ENCODE peak calls at places on chromosomes 3 and 15, in seven cellular contexts. Z, B, X, R, F, C and I are unnamed samples.
A peak's percentile ranks its signal among the peaks of the same experiment; 100 is the strongest.

GRCh38 chr3:151925876-151926275 is 52.4 kb downstream of the SUCNR1 start:
- DNase-seq in R (no peak), X (peak; percentile 83), F (no peak), B (peak; percentile 55), Z (no peak), C (no peak), I (peak; percentile 88)

GRCh38 chr15:90219421-90220141 is 14.2 kb downstream of the CIB1 start:
- DNase-seq in Z (peak; percentile 86), C (peak; percentile 72), B (no peak), X (no peak), R (peak; percentile 47), F (peak; percentile 36), I (no peak)

GRCh38 chr15:90000175-90000923 is 775 bp upstream of the ZNF710 start:
- DNase-seq in B (no peak), C (no peak), Z (peak; percentile 80), X (peak; percentile 26), R (peak; percentile 40), F (peak; percentile 41), I (peak; percentile 32)

GRCh38 chr3:181329024-181329423 is 339.5 kb upstream of the DNAJC19 start:
- DNase-seq in B (no peak), F (no peak), X (no peak), C (no peak), Z (no peak), R (no peak), I (no peak)

GRCh38 chr3:185688808-185689207 is 102.7 kb downstream of the SENP2 start:
- DNase-seq in R (no peak), X (peak; percentile 99), C (no peak), F (no peak), B (peak; percentile 93), Z (no peak), I (peak; percentile 99)

GRCh38 chr3:56926513-56927282 is 124.9 kb upstream of the ARHGEF3 start:
- DNase-seq in B (peak; percentile 9), C (no peak), R (peak; percentile 31), Z (peak; percentile 78), F (no peak), X (peak; percentile 51), I (peak; percentile 78)

GRCh38 chr3:79878697-79879096 is 110.9 kb upstream of the ROBO1 start:
- DNase-seq in X (no peak), C (no peak), B (no peak), F (no peak), Z (no peak), R (no peak), I (no peak)

GRCh38 chr3:7328339-7328738 is 467.4 kb downstream of the GRM7 start:
- DNase-seq in X (no peak), R (no peak), F (no peak), C (no peak), Z (no peak), B (no peak), I (no peak)

GRCh38 chr3:138362536-138362935 is 14.2 kb downstream of the MRAS start:
- DNase-seq in F (no peak), C (no peak), R (no peak), Z (no peak), B (no peak), X (no peak), I (no peak)

GRCh38 chr3:170511371-170511770 is 74.5 kb downstream of the SLC7A14 start:
- DNase-seq in C (no peak), X (no peak), Z (no peak), F (no peak), B (no peak), R (no peak), I (no peak)

GRCh38 chr15:46127361-46127874 is 492.6 kb downstream of the SQOR start:
- DNase-seq in B (peak; percentile 9), C (no peak), Z (no peak), X (no peak), F (no peak), R (no peak), I (peak; percentile 19)

GRCh38 chr15:100918690-100919480 is at the start of gene LRRK1:
- DNase-seq in F (no peak), X (peak; percentile 32), B (no peak), R (peak; percentile 43), Z (peak; percentile 83), C (peak; percentile 26), I (peak; percentile 57)

GRCh38 chr3:154953538-154953937 is 126.6 kb upstream of the MME start:
- DNase-seq in Z (no peak), F (no peak), R (no peak), B (no peak), X (no peak), C (no peak), I (no peak)

GRCh38 chr15:85730001-85730820 is 64.5 kb downstream of the KLHL25 start:
- DNase-seq in Z (no peak), B (no peak), X (peak; percentile 77), F (peak; percentile 61), R (no peak), C (no peak), I (peak; percentile 67)

GRCh38 chr15:34085746-34086145 is 15.9 kb downstream of the EMC7 start:
- DNase-seq in B (no peak), F (no peak), R (no peak), C (no peak), X (peak; percentile 63), Z (no peak), I (peak; percentile 33)

GRCh38 chr3:127961963-127962362 is 46.9 kb downstream of the KBTBD12 start:
- DNase-seq in X (peak; percentile 21), B (no peak), C (no peak), F (no peak), R (no peak), Z (no peak), I (peak; percentile 22)

GRCh38 chr3:140363801-140364200 is 314.1 kb upstream of the TRIM42 start:
- DNase-seq in B (no peak), R (no peak), F (no peak), C (no peak), Z (no peak), X (peak; percentile 5), I (no peak)

GRCh38 chr3:162141232-162141631 is 644.6 kb downstream of the OTOL1 start:
- DNase-seq in C (no peak), X (peak; percentile 76), F (no peak), R (no peak), B (peak; percentile 53), Z (no peak), I (peak; percentile 72)

GRCh38 chr15:97259943-97260342 is 700.6 kb upstream of the ARRDC4 start:
- DNase-seq in X (no peak), R (no peak), F (no peak), C (no peak), Z (no peak), B (no peak), I (no peak)

GRCh38 chr15:48331796-48332641 is 790 bp downstream of the DUT start:
- DNase-seq in Z (peak; percentile 87), X (peak; percentile 62), C (peak; percentile 75), F (no peak), R (peak; percentile 85), B (no peak), I (no peak)

GRCh38 chr15:47460775-47461174 is 256.5 kb upstream of the SEMA6D start:
- DNase-seq in C (no peak), F (no peak), R (no peak), B (no peak), Z (no peak), X (no peak), I (no peak)

GRCh38 chr15:39581501-39582285 is 814 bp downstream of the THBS1 start:
- DNase-seq in Z (peak; percentile 81), B (no peak), F (no peak), X (peak; percentile 53), R (peak; percentile 64), C (peak; percentile 28), I (peak; percentile 32)
- H3K4me3 ChIP-seq in Z (no peak overlapping the region), B (peak overlapping the region; percentile 84), F (peak overlapping the region; percentile 85), X (peak overlapping the region; percentile 85), R (peak overlapping the region; percentile 90), C (no peak overlapping the region), I (peak overlapping the region; percentile 68)

DNA sequence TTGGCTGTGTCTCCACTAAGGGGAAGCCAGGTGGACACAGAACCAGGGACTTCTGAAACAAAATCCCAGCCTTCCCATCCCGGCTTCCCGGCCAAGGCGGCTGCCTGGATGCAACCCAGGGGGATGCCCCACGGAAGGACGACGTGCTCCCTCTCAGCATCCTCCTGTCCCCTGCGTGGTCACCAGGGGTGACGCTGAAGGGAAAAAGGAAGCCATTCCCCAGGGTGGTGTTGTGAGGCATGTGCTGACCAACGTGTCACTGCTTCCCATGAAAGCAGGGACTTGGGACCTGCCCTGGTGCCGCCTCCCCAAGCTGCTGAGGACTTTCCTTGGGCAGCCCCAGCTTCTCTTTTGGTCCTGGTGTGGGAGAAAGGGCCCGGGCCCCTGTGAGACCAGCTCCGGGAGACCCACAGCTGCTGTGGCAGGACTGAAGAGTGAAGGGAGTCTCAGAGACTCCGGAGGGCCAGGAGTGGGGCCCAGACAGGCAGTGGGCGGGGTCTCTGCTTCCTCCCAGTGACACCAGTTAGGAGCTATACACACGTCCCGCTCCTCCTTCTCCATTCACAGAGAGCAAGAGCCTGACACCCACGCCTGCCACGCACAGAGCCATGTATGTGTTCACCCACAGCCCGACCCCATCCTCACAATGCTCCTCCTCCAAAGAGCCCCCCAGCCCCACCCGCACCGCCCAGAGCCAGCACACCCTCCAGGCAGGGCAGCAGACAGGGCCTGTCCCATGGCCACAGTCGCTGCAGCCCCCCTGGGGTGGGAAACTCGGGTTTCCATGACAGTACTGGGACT is 139.1 kb downstream of the NUP210 start:
- DNase-seq in C (peak; percentile 63), R (no peak), B (no peak), Z (peak; percentile 72), X (no peak), F (no peak), I (no peak)
- H3K4me3 ChIP-seq in C (peak overlapping the region; percentile 71), R (no peak overlapping the region), B (no peak overlapping the region), Z (no peak overlapping the region), X (no peak overlapping the region), F (no peak overlapping the region), I (no peak overlapping the region)

DNA sequence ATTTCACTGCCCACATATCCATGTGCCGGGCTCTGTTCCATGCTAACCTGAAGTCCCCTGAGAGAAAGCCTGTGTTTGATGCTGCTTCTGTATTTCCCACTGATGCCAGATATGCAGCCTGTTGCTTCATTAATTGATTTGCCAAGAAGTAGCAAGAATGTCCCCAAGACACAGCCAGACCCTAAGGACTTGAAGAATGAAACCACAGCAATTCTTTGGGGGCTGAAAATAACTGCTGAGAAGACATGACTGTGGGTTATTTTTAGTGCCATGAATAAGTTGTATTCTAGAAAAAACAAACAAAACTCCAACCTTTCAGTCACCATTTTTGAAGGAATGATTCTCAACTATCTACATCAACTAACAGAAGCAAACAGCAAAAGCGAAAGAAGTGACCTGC is 226.6 kb downstream of the DTWD1 start:
- DNase-seq in R (no peak), X (peak; percentile 64), Z (no peak), F (no peak), C (no peak), B (peak; percentile 57), I (peak; percentile 69)
- H3K4me3 ChIP-seq in R (no peak overlapping the region), X (no peak overlapping the region), Z (no peak overlapping the region), F (no peak overlapping the region), C (no peak overlapping the region), B (no peak overlapping the region), I (no peak overlapping the region)

GRCh38 chr3:33219175-33219487 is 521 bp upstream of the SUSD5 start:
- DNase-seq in R (no peak), C (no peak), Z (no peak), F (no peak), B (no peak), X (no peak), I (no peak)
- H3K4me3 ChIP-seq in R (peak overlapping the region; percentile 21), C (peak overlapping the region; percentile 80), Z (peak overlapping the region; percentile 94), F (peak overlapping the region; percentile 81), B (peak overlapping the region; percentile 60), X (peak overlapping the region; percentile 23), I (peak overlapping the region; percentile 58)

DNA sequence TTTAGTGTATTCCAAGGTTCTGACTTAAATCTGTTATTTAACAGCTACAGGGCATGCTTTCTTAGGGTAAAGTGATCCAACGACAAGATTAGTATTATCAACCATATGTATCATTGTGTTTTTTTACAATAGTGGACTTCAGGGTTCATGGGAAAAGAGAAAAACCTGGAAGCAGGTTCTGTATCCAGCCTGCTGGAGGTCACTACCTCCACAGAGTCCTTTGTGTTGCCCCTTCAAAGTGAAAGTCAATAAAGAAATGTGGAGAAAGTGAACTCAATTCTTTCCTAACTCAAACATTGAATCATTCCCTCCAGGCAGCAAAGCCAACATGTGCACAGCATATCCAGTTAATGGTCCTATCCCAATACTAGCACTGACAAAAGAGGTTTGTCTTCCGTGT is 45.4 kb downstream of the FGF7 start:
- DNase-seq in F (no peak), B (no peak), R (no peak), C (no peak), Z (no peak), X (peak; percentile 74), I (peak; percentile 7)
- H3K4me3 ChIP-seq in F (no peak overlapping the region), B (no peak overlapping the region), R (no peak overlapping the region), C (no peak overlapping the region), Z (no peak overlapping the region), X (peak overlapping the region; percentile 20), I (no peak overlapping the region)